ENCODE peak calls at places on chromosome 6, in four cellular contexts. R is HepG2, C is GM12878, Y is K562. Q is an unnamed sample.

GRCh38 chr6:117232191-117232590 is 33.2 kb upstream of the VGLL2 start:
- DNase-seq in Y (no peak), C (no peak), R (no peak), Q (no peak)

GRCh38 chr6:130018292-130018829 is at the start of gene L3MBTL3:
- DNase-seq in C (no peak), Y (peak; percentile 60), R (peak; percentile 51), Q (peak; percentile 86)

GRCh38 chr6:21438986-21439352 is 154.6 kb upstream of the SOX4 start:
- DNase-seq in Y (no peak), R (no peak), C (peak; percentile 49), Q (no peak)

GRCh38 chr6:68235192-68235812 is 399.8 kb upstream of the ADGRB3 start:
- DNase-seq in C (no peak), Y (no peak), R (no peak), Q (no peak)

GRCh38 chr6:14128017-14128416 is 10.4 kb downstream of the CD83 start:
- DNase-seq in R (no peak), C (no peak), Y (peak; percentile 37), Q (no peak)

GRCh38 chr6:160170018-160170680 is 48.5 kb downstream of the SLC22A1 start:
- DNase-seq in Y (no peak), C (no peak), R (no peak), Q (no peak)

GRCh38 chr6:129766959-129767728 is 57.2 kb upstream of the ARHGAP18 start:
- DNase-seq in R (no peak), C (no peak), Y (peak; percentile 25), Q (peak; percentile 25)

GRCh38 chr6:135062735-135063134 is 8.1 kb upstream of the HBS1L start:
- DNase-seq in C (no peak), R (no peak), Y (no peak), Q (no peak)

GRCh38 chr6:10146723-10147451 is 268.0 kb downstream of the TFAP2A start:
- DNase-seq in Y (peak; percentile 70), R (peak; percentile 44), C (peak; percentile 8), Q (peak; percentile 29)

GRCh38 chr6:150694889-150695288 is 95.2 kb downstream of the PLEKHG1 start:
- DNase-seq in R (no peak), C (no peak), Y (no peak), Q (no peak)

GRCh38 chr6:47698342-47698787 is at the start of gene ADGRF4:
- DNase-seq in C (no peak), Y (no peak), R (no peak), Q (no peak)

GRCh38 chr6:163923658-163924411 is 509.3 kb downstream of the QKI start:
- DNase-seq in C (no peak), R (no peak), Y (no peak), Q (no peak)

GRCh38 chr6:103854059-103854458 is 1005.7 kb downstream of the HACE1 start:
- DNase-seq in Y (no peak), C (no peak), R (no peak), Q (no peak)
- TF ChIP-seq FOXM1 in Y (no peak), C (no peak), R (no peak), Q (no peak)

DNA sequence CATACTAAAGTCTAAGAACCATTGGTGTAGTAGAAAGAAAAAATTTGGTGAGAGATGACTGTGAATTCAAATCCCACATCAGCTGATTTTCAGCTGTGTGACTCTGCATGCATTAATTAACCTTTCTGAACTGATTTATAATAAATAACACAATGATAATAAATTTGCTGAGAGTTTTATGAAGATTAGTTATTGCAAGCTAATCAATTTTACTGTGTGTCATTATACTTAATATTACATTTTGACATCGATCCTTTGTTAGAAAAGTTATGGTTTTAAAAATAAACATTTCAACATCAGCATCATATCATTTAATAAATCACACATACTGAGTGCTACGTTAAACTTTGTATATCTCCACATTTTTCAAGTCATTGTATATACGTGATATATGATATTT is 599.7 kb upstream of the MMS22L start:
- DNase-seq in C (no peak), R (no peak), Y (no peak), Q (no peak)
- TF ChIP-seq REST in C (no peak), R (no peak), Y (no peak), Q (no peak)

GRCh38 chr6:108946695-108947094 is 98.5 kb downstream of the ARMC2 start:
- DNase-seq in C (no peak), Y (no peak), R (no peak), Q (no peak)
- TF ChIP-seq USF2 in C (no peak), Y (no peak), R (no peak), Q (no peak)

GRCh38 chr6:170256641-170257040 is 34.2 kb downstream of the DLL1 start:
- DNase-seq in Y (no peak), R (no peak), C (no peak), Q (no peak)
- TF ChIP-seq FOXM1 in Y (no peak), R (no peak), C (no peak), Q (no peak)

GRCh38 chr6:4240148-4240547 is 104.8 kb upstream of the ECI2 start:
- DNase-seq in C (no peak), Y (no peak), R (no peak), Q (no peak)
- TF ChIP-seq REST in C (no peak), Y (no peak), R (peak; percentile 65), Q (peak; percentile 67)

GRCh38 chr6:39665871-39666270 is 59.3 kb downstream of the KIF6 start:
- DNase-seq in C (no peak), Y (no peak), R (no peak), Q (no peak)
- TF ChIP-seq USF2 in C (no peak), Y (no peak), R (no peak), Q (no peak)

DNA sequence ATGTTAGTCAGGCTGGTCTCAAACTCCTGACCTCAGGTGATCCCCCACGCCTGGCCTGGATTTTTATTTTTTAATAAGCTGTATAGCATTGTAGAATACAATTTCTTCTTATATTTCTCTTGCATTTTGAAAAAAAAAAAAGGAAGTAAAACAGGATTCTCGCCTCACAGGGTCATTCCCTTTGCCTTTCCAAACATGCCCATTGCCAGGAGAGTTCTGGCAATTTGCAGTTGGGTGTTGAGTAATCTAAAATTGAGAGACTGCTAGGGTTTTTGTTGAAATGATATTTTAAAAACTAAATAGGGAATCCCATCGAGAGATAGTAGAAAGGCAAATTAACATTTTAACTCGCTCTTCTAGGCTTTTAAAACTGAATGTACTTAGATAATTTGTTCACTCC is 196.1 kb downstream of the JARID2 start:
- DNase-seq in C (no peak), R (no peak), Y (no peak), Q (no peak)
- TF ChIP-seq FOXM1 in C (no peak), R (no peak), Y (no peak), Q (no peak)

Q was measured in SK-N-SH.